ENCODE peak calls at places on chromosomes 2 and 18, in seven cellular contexts. S is Panc1, Y is HCT116, J is GM12878, I is SK-N-SH, M is HepG2, G is GM23338. E is an unnamed sample.
A peak's percentile ranks its signal among the peaks of the same experiment; 100 is the strongest.

GRCh38 chr2:203328735-203329549 is 748 bp downstream of the ABI2 start:
- DNase-seq in S (no peak), Y (no peak), J (no peak), I (peak; percentile 73), M (peak; percentile 20), G (peak; percentile 72), E (no peak)

GRCh38 chr18:8998481-8999217 is 103.8 kb upstream of the NDUFV2 start:
- DNase-seq in S (no peak), Y (no peak), J (no peak), I (no peak), M (no peak), G (no peak), E (no peak)

GRCh38 chr2:157052685-157053224 is 204.8 kb upstream of the GALNT5 start:
- DNase-seq in S (no peak), Y (peak; percentile 24), J (no peak), I (no peak), M (peak; percentile 91), G (no peak), E (no peak)

GRCh38 chr2:199118701-199119241 is 339.0 kb downstream of the SATB2 start:
- DNase-seq in S (no peak), Y (no peak), J (no peak), I (no peak), M (no peak), G (peak; percentile 32), E (no peak)

GRCh38 chr2:203775684-203776083 is 69.2 kb downstream of the CD28 start:
- DNase-seq in S (no peak), Y (no peak), J (no peak), I (no peak), M (no peak), G (no peak), E (no peak)

GRCh38 chr2:206790311-206790935 is 25.0 kb downstream of the FASTKD2 start:
- DNase-seq in S (no peak), Y (no peak), J (no peak), I (no peak), M (no peak), G (no peak), E (no peak)

GRCh38 chr2:206160807-206161179 is 1.1 kb downstream of the EEF1B2 start:
- DNase-seq in S (no peak), Y (no peak), J (no peak), I (no peak), M (peak; percentile 57), G (no peak), E (no peak)

GRCh38 chr2:206211657-206212255 is 52.1 kb downstream of the EEF1B2 start:
- DNase-seq in S (no peak), Y (no peak), J (no peak), I (no peak), M (no peak), G (no peak), E (no peak)

GRCh38 chr2:219274392-219274921 is 4.7 kb upstream of the DNAJB2 start:
- DNase-seq in S (peak; percentile 60), Y (peak; percentile 64), J (no peak), I (no peak), M (peak; percentile 74), G (peak; percentile 72), E (no peak)

GRCh38 chr2:6425037-6425436 is 440.7 kb downstream of the CMPK2 start:
- DNase-seq in S (no peak), Y (no peak), J (no peak), I (no peak), M (no peak), G (no peak), E (no peak)

DNA sequence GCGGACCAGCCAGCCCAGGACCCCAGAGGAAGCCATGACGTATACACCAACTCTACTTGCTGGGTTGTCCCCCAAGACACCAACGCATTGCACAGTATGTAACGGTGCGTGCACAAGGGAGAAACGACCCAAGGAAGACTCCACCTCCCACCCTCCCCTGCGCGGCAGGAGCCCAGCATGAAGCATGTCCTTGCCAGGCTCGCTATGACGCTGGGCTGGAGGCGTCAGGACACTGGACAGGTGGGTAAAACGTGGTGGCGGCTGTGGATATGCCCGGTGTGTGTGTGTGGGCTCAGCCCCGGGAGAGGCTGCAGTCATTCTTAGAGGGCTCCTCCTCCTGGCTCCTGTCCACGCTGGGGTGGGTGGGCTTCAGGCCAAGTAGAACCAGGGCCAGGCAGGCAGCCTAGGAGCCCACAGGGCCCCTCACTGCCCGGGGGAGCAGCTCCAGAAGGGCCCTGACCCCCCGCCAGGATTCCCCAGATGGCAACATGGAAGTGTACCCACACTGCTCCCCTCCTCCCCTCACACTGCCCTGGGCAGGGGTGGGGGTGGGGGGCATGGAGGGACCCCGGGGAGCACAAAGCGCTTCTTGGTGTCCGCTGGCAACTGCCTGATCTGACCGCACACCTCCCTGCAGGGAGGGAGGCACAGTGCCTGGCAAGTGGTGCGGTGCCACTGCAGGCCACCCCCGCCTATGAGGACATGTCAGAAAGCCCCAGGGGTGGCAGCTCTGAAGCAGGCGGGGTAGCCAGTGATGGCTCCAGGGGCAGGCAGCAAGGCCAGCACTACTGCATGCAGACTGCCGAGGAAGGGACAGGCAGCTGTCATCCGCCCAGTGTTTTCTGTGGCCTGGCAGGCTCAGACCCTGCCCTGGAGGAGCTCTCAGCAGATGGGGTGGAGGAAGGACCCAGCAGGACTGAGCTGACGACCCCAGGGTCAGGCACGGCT is 49.0 kb downstream of the HS6ST1 start:
- DNase-seq in S (no peak), Y (no peak), J (no peak), I (peak; percentile 34), M (no peak), G (no peak), E (no peak)
- TF ChIP-seq REST in S (no peak), Y (no peak), J (no peak), I (no peak), M (no peak), G (no peak), E (no peak)

GRCh38 chr2:48651127-48651526 is 33.5 kb downstream of the GTF2A1L start:
- DNase-seq in S (no peak), Y (no peak), J (no peak), I (no peak), M (no peak), G (no peak), E (no peak)
- H3K27ac ChIP-seq in S (no peak overlapping the region), Y (no peak overlapping the region), J (no peak overlapping the region), I (no peak overlapping the region), M (no peak overlapping the region), G (no peak overlapping the region), E (no peak overlapping the region)

DNA sequence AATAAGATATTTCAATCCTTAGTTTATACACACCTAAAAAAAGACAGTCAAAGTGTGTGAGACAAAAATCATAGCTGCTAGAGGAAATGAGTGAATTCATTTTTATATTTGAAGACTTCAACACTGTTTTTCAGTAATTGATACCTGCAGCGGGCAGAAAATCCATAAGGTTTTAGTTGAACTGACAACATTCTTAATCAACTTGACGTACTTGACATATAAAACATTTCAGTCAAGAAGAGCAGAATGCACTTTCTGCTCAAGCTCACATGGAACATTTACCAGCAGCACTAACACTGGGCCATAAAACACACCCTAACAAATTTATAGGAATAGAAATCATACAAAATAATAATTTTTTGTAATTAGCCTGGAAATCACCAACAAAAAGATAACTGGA is 959.6 kb upstream of the SOX11 start:
- DNase-seq in S (no peak), Y (no peak), J (no peak), I (no peak), M (no peak), G (no peak), E (no peak)
- TF ChIP-seq POLR2AphosphoS5 in S (no peak), Y (no peak), J (no peak), I (no peak), M (no peak), G (no peak), E (no peak)

DNA sequence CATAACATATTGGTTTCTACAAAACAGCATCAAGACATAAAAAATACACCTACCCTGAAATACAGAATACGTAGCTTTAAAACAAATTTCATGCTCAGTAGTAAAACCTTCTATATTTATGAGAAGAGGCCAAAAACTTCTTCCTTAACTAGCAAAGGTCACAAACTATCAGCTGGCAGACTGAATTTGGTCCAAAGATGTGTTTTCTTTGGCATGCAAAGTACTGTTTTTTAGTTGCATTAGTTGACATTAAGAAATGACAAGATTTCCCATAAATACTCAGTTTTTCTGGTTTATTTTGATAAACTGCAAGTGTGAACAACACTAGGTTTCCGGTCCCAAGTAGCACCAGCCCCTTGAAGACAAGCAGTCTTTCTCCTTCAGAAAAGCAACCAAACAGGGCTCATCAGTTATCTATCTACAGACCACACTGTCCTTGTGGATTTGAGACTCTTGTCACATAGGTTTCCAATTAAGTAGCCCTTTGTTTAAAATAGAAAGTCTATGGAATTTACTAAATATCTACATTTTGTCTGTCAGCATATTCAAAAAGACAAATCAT is 35.6 kb downstream of the SLC25A12 start:
- DNase-seq in S (no peak), Y (no peak), J (no peak), I (no peak), M (no peak), G (no peak), E (no peak)
- TF ChIP-seq REST in S (no peak), Y (no peak), J (no peak), I (no peak), M (no peak), G (no peak), E (no peak)

DNA sequence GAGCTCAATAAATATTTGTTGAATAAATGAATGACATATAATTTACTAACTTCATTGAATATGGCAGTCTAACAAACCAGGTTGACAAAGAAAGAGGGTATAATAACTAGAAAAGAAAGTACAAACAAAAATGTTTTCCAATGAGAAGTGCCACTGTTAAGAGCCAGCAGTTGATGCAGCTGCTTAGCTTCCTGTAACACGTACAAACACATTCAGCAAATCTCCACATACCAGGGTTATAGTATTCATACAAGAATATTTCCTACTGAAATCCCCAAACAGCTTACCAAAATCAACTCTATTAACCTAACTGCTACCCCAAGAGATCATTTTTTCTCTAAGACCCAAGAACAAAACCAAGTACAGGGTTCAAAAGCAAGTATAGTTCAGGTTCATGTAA is 77.7 kb downstream of the THADA start:
- DNase-seq in S (no peak), Y (no peak), J (no peak), I (no peak), M (no peak), G (no peak), E (no peak)
- H3K27ac ChIP-seq in S (no peak overlapping the region), Y (no peak overlapping the region), J (no peak overlapping the region), I (no peak overlapping the region), M (no peak overlapping the region), G (no peak overlapping the region), E (no peak overlapping the region)

GRCh38 chr18:75324686-75325257 is 102.7 kb downstream of the SMIM21 start:
- DNase-seq in S (no peak), Y (no peak), J (no peak), I (no peak), M (no peak), G (no peak), E (no peak)
- TF ChIP-seq POLR2AphosphoS5 in S (no peak), Y (no peak), J (no peak), I (no peak), M (no peak), G (no peak), E (no peak)

GRCh38 chr2:159875083-159875482 is 77.1 kb upstream of the CD302 start:
- DNase-seq in S (no peak), Y (no peak), J (no peak), I (no peak), M (no peak), G (peak; percentile 20), E (no peak)
- TF ChIP-seq REST in S (no peak), Y (no peak), J (no peak), I (no peak), M (no peak), G (no peak), E (no peak)

GRCh38 chr2:222865301-222865700 is 4.5 kb downstream of the ACSL3 start:
- DNase-seq in S (no peak), Y (no peak), J (no peak), I (no peak), M (peak; percentile 71), G (no peak), E (no peak)
- H3K27ac ChIP-seq in S (no peak overlapping the region), Y (no peak overlapping the region), J (no peak overlapping the region), I (no peak overlapping the region), M (peak overlapping the region; percentile 1), G (peak overlapping the region; percentile 11), E (no peak overlapping the region)

E was measured in HL-60.